ENCODE peak calls at places on chromosomes 12 and 14, in five cellular contexts. One of them, this sample, is unnamed.
A peak's percentile ranks its signal among the peaks of the same experiment; 100 is the strongest.

GRCh38 chr12:107330901-107331431 is 237.6 kb upstream of the CRY1 start:
- DNase-seq in small intestine: no peak
- DNase-seq in T-helper 9 cell: no peak
- DNase-seq in glutamatergic neuron: no peak
- DNase-seq in progenitor cell of endocrine pancreas: no peak
- DNase-seq in this sample: no peak

GRCh38 chr12:15274561-15274967 is 47.7 kb upstream of the PTPRO start:
- DNase-seq in T-helper 9 cell: no peak
- DNase-seq in glutamatergic neuron: no peak
- DNase-seq in small intestine: peak; percentile 8
- DNase-seq in progenitor cell of endocrine pancreas: no peak
- DNase-seq in this sample: no peak

GRCh38 chr14:95136631-95137030 is 20.7 kb downstream of the DICER1 start:
- DNase-seq in T-helper 9 cell: no peak
- DNase-seq in small intestine: no peak
- DNase-seq in progenitor cell of endocrine pancreas: no peak
- DNase-seq in glutamatergic neuron: no peak
- DNase-seq in this sample: no peak

GRCh38 chr14:69580009-69580577 is 5.4 kb upstream of the CCDC177 start:
- DNase-seq in T-helper 9 cell: no peak
- DNase-seq in progenitor cell of endocrine pancreas: peak; percentile 24
- DNase-seq in small intestine: peak; percentile 96
- DNase-seq in glutamatergic neuron: peak; percentile 58
- DNase-seq in this sample: no peak

GRCh38 chr12:15629761-15630160 is 159.4 kb downstream of the EPS8 start:
- DNase-seq in glutamatergic neuron: no peak
- DNase-seq in T-helper 9 cell: no peak
- DNase-seq in progenitor cell of endocrine pancreas: no peak
- DNase-seq in small intestine: no peak
- DNase-seq in this sample: no peak

GRCh38 chr14:33052899-33053400 is 114.3 kb downstream of the NPAS3 start:
- DNase-seq in progenitor cell of endocrine pancreas: no peak
- DNase-seq in T-helper 9 cell: no peak
- DNase-seq in small intestine: no peak
- DNase-seq in glutamatergic neuron: no peak
- DNase-seq in this sample: no peak

GRCh38 chr12:117986705-117987469 is 18.1 kb upstream of the KSR2 start:
- DNase-seq in progenitor cell of endocrine pancreas: no peak
- DNase-seq in T-helper 9 cell: no peak
- DNase-seq in glutamatergic neuron: no peak
- DNase-seq in small intestine: no peak
- DNase-seq in this sample: no peak

GRCh38 chr12:54417712-54418440 is 1.2 kb downstream of the ITGA5 start:
- DNase-seq in T-helper 9 cell: no peak
- DNase-seq in small intestine: no peak
- DNase-seq in progenitor cell of endocrine pancreas: no peak
- DNase-seq in glutamatergic neuron: no peak
- DNase-seq in this sample: no peak

GRCh38 chr12:117528538-117528937 is 167.1 kb upstream of the NOS1 start:
- DNase-seq in T-helper 9 cell: no peak
- DNase-seq in small intestine: no peak
- DNase-seq in glutamatergic neuron: no peak
- DNase-seq in progenitor cell of endocrine pancreas: no peak
- DNase-seq in this sample: no peak

GRCh38 chr12:40157307-40157706 is 51.4 kb upstream of the SLC2A13 start:
- DNase-seq in small intestine: no peak
- DNase-seq in glutamatergic neuron: no peak
- DNase-seq in progenitor cell of endocrine pancreas: no peak
- DNase-seq in T-helper 9 cell: no peak
- DNase-seq in this sample: no peak

GRCh38 chr14:50040401-50040775 is 76.0 kb downstream of the VCPKMT start:
- DNase-seq in T-helper 9 cell: peak; percentile 19
- DNase-seq in progenitor cell of endocrine pancreas: no peak
- DNase-seq in glutamatergic neuron: no peak
- DNase-seq in small intestine: peak; percentile 87
- DNase-seq in this sample: no peak

GRCh38 chr14:65414961-65415589 is 2.5 kb downstream of the FUT8 start:
- DNase-seq in small intestine: peak; percentile 39
- DNase-seq in glutamatergic neuron: no peak
- DNase-seq in progenitor cell of endocrine pancreas: no peak
- DNase-seq in T-helper 9 cell: no peak
- DNase-seq in this sample: no peak

GRCh38 chr12:106301611-106302321 is 767 bp upstream of the TCP11L2 start:
- DNase-seq in glutamatergic neuron: peak; percentile 25
- DNase-seq in small intestine: peak; percentile 97
- DNase-seq in progenitor cell of endocrine pancreas: peak; percentile 9
- DNase-seq in T-helper 9 cell: peak; percentile 71
- DNase-seq in this sample: peak; percentile 78

GRCh38 chr14:93974299-93974698 is 2.1 kb downstream of the ASB2 start:
- DNase-seq in progenitor cell of endocrine pancreas: no peak
- DNase-seq in T-helper 9 cell: no peak
- DNase-seq in glutamatergic neuron: no peak
- DNase-seq in small intestine: no peak
- DNase-seq in this sample: no peak

GRCh38 chr12:54383041-54383609 is 1.4 kb downstream of the ZNF385A start:
- DNase-seq in T-helper 9 cell: no peak
- DNase-seq in glutamatergic neuron: no peak
- DNase-seq in small intestine: no peak
- DNase-seq in progenitor cell of endocrine pancreas: no peak
- DNase-seq in this sample: no peak

GRCh38 chr14:74048291-74048690 is 29.1 kb downstream of the BBOF1 start:
- DNase-seq in T-helper 9 cell: no peak
- DNase-seq in glutamatergic neuron: no peak
- DNase-seq in progenitor cell of endocrine pancreas: no peak
- DNase-seq in small intestine: no peak
- DNase-seq in this sample: no peak

GRCh38 chr12:30795410-30795659 is 40.6 kb upstream of the CAPRIN2 start:
- DNase-seq in T-helper 9 cell: no peak
- DNase-seq in glutamatergic neuron: peak; percentile 28
- DNase-seq in progenitor cell of endocrine pancreas: no peak
- DNase-seq in small intestine: no peak
- DNase-seq in this sample: no peak

GRCh38 chr14:72830786-72831583 is 62.9 kb downstream of the DPF3 start:
- DNase-seq in T-helper 9 cell: no peak
- DNase-seq in small intestine: peak; percentile 87
- DNase-seq in glutamatergic neuron: no peak
- DNase-seq in progenitor cell of endocrine pancreas: no peak
- DNase-seq in this sample: no peak

GRCh38 chr12:96343347-96343954 is 56.8 kb downstream of the CDK17 start:
- DNase-seq in small intestine: peak; percentile 39
- DNase-seq in T-helper 9 cell: no peak
- DNase-seq in glutamatergic neuron: no peak
- DNase-seq in progenitor cell of endocrine pancreas: no peak
- DNase-seq in this sample: no peak

GRCh38 chr12:72872488-72872887 is 600.3 kb downstream of the TRHDE start:
- DNase-seq in T-helper 9 cell: no peak
- DNase-seq in progenitor cell of endocrine pancreas: no peak
- DNase-seq in small intestine: no peak
- DNase-seq in glutamatergic neuron: no peak
- DNase-seq in this sample: no peak

GRCh38 chr12:79886917-79887519 is 47.9 kb downstream of the PPP1R12A start:
- DNase-seq in small intestine: peak; percentile 63
- DNase-seq in progenitor cell of endocrine pancreas: no peak
- DNase-seq in T-helper 9 cell: no peak
- DNase-seq in glutamatergic neuron: no peak
- DNase-seq in this sample: no peak

GRCh38 chr14:41349289-41349910 is 257.3 kb upstream of the LRFN5 start:
- DNase-seq in small intestine: no peak
- DNase-seq in T-helper 9 cell: no peak
- DNase-seq in progenitor cell of endocrine pancreas: no peak
- DNase-seq in glutamatergic neuron: peak; percentile 10
- DNase-seq in this sample: no peak

GRCh38 chr12:116878567-116879508 is 2.4 kb downstream of the HRK start:
- DNase-seq in T-helper 9 cell: no peak
- DNase-seq in small intestine: no peak
- DNase-seq in progenitor cell of endocrine pancreas: no peak
- DNase-seq in glutamatergic neuron: peak; percentile 48
- DNase-seq in this sample: no peak

This sample was measured in T-helper 17 cell.